ENCODE peak calls at places on chromosomes 13 and 19, in four cellular contexts. P is CD8-positive, alpha-beta memory T cell; Y is psoas muscle; G is trophoblast cell. I is an unnamed sample.

GRCh38 chr13:48710160-48710559 is 56.4 kb downstream of the CYSLTR2 start:
- DNase-seq in P (no peak), Y (no peak), G (no peak), I (no peak)

GRCh38 chr13:101709952-101710351 is 257.5 kb downstream of the ITGBL1 start:
- DNase-seq in Y (no peak), G (no peak), P (no peak), I (no peak)

GRCh38 chr13:20006206-20006605 is 47.7 kb downstream of the ZMYM2 start:
- DNase-seq in Y (no peak), G (no peak), P (no peak), I (no peak)

GRCh38 chr13:114145722-114146121 is 13.3 kb upstream of the RASA3 start:
- DNase-seq in P (no peak), G (no peak), Y (no peak), I (no peak)

GRCh38 chr19:31678421-31678820 is 329.2 kb upstream of the TSHZ3 start:
- DNase-seq in G (no peak), Y (no peak), P (no peak), I (no peak)

GRCh38 chr13:100234006-100234405 is 145.1 kb downstream of the PCCA start:
- DNase-seq in G (no peak), Y (no peak), P (no peak), I (no peak)

GRCh38 chr19:3633559-3633988 is 7.0 kb upstream of the CACTIN start:
- DNase-seq in G (no peak), Y (no peak), P (no peak), I (no peak)

GRCh38 chr19:35715981-35716734 is 1.6 kb upstream of the KMT2B start:
- DNase-seq in P (no peak), Y (peak; percentile 81), G (peak; percentile 48), I (no peak)

GRCh38 chr19:17948967-17949930 is 16.4 kb downstream of the CCDC124 start:
- DNase-seq in P (no peak), Y (no peak), G (no peak), I (peak; percentile 94)

GRCh38 chr19:38583219-38583984 is 34.4 kb downstream of the MAP4K1 start:
- DNase-seq in G (no peak), Y (no peak), P (no peak), I (no peak)

GRCh38 chr19:42078538-42079275 is 2.7 kb downstream of the ZNF574 start:
- DNase-seq in G (no peak), P (no peak), Y (peak; percentile 20), I (no peak)

GRCh38 chr19:29694669-29695627 is 20.1 kb downstream of the C19orf12 start:
- DNase-seq in G (peak; percentile 78), Y (peak; percentile 95), P (peak; percentile 75), I (peak; percentile 83)

GRCh38 chr19:38455031-38455430 is 21.5 kb downstream of the RYR1 start:
- DNase-seq in G (no peak), P (no peak), Y (no peak), I (no peak)

GRCh38 chr19:18475004-18475453 is 37.1 kb upstream of the ISYNA1 start:
- DNase-seq in G (no peak), Y (no peak), P (peak; percentile 35), I (no peak)

GRCh38 chr19:17966497-17967257 is at the start of gene KCNN1:
- DNase-seq in P (no peak), Y (no peak), G (no peak), I (no peak)

GRCh38 chr19:46043519-46043918 is 2.7 kb upstream of the IGFL4 start:
- DNase-seq in G (no peak), Y (no peak), P (no peak), I (no peak)

GRCh38 chr19:16571283-16571682 is 932 bp downstream of the SLC35E1 start:
- DNase-seq in P (no peak), Y (no peak), G (no peak), I (no peak)

GRCh38 chr13:23617551-23618014 is 47.4 kb downstream of the TNFRSF19 start:
- DNase-seq in G (no peak), P (no peak), Y (no peak), I (peak; percentile 51)

GRCh38 chr19:40550951-40551350 is 25.7 kb upstream of the SHKBP1 start:
- DNase-seq in P (no peak), Y (no peak), G (no peak), I (no peak)

GRCh38 chr19:45097450-45097775 is 4.4 kb downstream of the PPP1R37 start:
- DNase-seq in Y (no peak), P (no peak), G (no peak), I (no peak)

GRCh38 chr13:51729853-51730553 is 74.0 kb downstream of the DHRS12 start:
- DNase-seq in G (peak; percentile 44), P (no peak), Y (peak; percentile 74), I (no peak)

GRCh38 chr19:18857223-18857622 is 25.5 kb downstream of the UPF1 start:
- DNase-seq in Y (no peak), G (no peak), P (no peak), I (no peak)

GRCh38 chr13:73984949-73985691 is 149.1 kb downstream of the KLF12 start:
- DNase-seq in Y (no peak), P (peak; percentile 5), G (no peak), I (no peak)

GRCh38 chr13:51998723-51999471 is 12.4 kb downstream of the ATP7B start:
- DNase-seq in P (no peak), Y (no peak), G (peak; percentile 55), I (peak; percentile 12)

GRCh38 chr13:49374585-49375290 is 69.1 kb downstream of the CAB39L start:
- DNase-seq in G (peak; percentile 2), Y (no peak), P (no peak), I (no peak)

GRCh38 chr19:16756649-16757048 is 37.0 kb downstream of the NWD1 start:
- DNase-seq in Y (no peak), G (no peak), P (no peak), I (no peak)

GRCh38 chr13:108496364-108497215 is 132.8 kb upstream of the MYO16 start:
- DNase-seq in G (no peak), P (no peak), Y (no peak), I (no peak)
- H3K27me3 ChIP-seq in G (peaks cover 32% of the 10 kb centered on the region), P (no peaks in the 10 kb centered on the region), Y (peaks cover 31% of the 10 kb centered on the region), I (peaks cover 72% of the 10 kb centered on the region)

GRCh38 chr13:25502551-25502950 is 130.8 kb downstream of the ATP8A2 start:
- DNase-seq in P (no peak), Y (no peak), G (no peak), I (no peak)
- H3K27me3 ChIP-seq in P (no peaks in the 10 kb centered on the region), Y (no peaks in the 10 kb centered on the region), G (no peaks in the 10 kb centered on the region), I (no peaks in the 10 kb centered on the region)

GRCh38 chr13:28412981-28413380 is 81.9 kb downstream of the FLT1 start:
- DNase-seq in P (no peak), Y (peak; percentile 46), G (no peak), I (no peak)
- H3K27me3 ChIP-seq in P (no peaks in the 10 kb centered on the region), Y (no peaks in the 10 kb centered on the region), G (no peaks in the 10 kb centered on the region), I (no peaks in the 10 kb centered on the region)

GRCh38 chr13:38135590-38135989 is 214.1 kb upstream of the UFM1 start:
- DNase-seq in G (no peak), Y (no peak), P (no peak), I (no peak)
- H3K27me3 ChIP-seq in G (no peaks in the 10 kb centered on the region), Y (no peaks in the 10 kb centered on the region), P (no peaks in the 10 kb centered on the region), I (no peaks in the 10 kb centered on the region)

GRCh38 chr13:26048745-26049144 is 3.1 kb downstream of the SHISA2 start:
- DNase-seq in G (no peak), P (no peak), Y (no peak), I (no peak)

GRCh38 chr13:26051231-26052135 is at the start of gene SHISA2:
- DNase-seq in G (no peak), Y (peak; percentile 64), P (peak; percentile 8), I (peak; percentile 87)

GRCh38 chr13:26050568-26051230 is 1.1 kb downstream of the SHISA2 start:
- DNase-seq in P (no peak), Y (peak; percentile 75), G (no peak), I (peak; percentile 91)

GRCh38 chr13:26052136-26052736 is 420 bp upstream of the SHISA2 start:
- DNase-seq in Y (no peak), P (no peak), G (no peak), I (peak; percentile 41)

GRCh38 chr13:26053418-26053980 is 1.7 kb upstream of the SHISA2 start:
- DNase-seq in Y (no peak), G (no peak), P (no peak), I (no peak)
- H3K27me3 ChIP-seq in Y (peaks cover 14% of the 10 kb centered on the region), G (peaks cover 28% of the 10 kb centered on the region), P (peaks cover 16% of the 10 kb centered on the region), I (peaks cover 24% of the 10 kb centered on the region)

GRCh38 chr19:50322931-50323781 is 6.0 kb downstream of the KCNC3 start:
- DNase-seq in Y (peak; percentile 37), P (no peak), G (no peak), I (no peak)

GRCh38 chr19:50324331-50324730 is 4.8 kb downstream of the KCNC3 start:
- DNase-seq in G (no peak), P (no peak), Y (peak; percentile 34), I (no peak)

GRCh38 chr19:50325310-50326100 is 3.7 kb downstream of the KCNC3 start:
- DNase-seq in Y (peak; percentile 79), G (peak; percentile 54), P (peak; percentile 54), I (peak; percentile 93)

GRCh38 chr19:50322234-50322633 is 6.9 kb downstream of the KCNC3 start:
- DNase-seq in Y (peak; percentile 12), P (no peak), G (no peak), I (no peak)

GRCh38 chr19:50323782-50324133 is 5.4 kb downstream of the KCNC3 start:
- DNase-seq in Y (no peak), P (no peak), G (no peak), I (no peak)
- H3K27me3 ChIP-seq in Y (peaks cover 7% of the 10 kb centered on the region), P (peaks cover 21% of the 10 kb centered on the region), G (no peaks in the 10 kb centered on the region), I (no peaks in the 10 kb centered on the region)

DNA sequence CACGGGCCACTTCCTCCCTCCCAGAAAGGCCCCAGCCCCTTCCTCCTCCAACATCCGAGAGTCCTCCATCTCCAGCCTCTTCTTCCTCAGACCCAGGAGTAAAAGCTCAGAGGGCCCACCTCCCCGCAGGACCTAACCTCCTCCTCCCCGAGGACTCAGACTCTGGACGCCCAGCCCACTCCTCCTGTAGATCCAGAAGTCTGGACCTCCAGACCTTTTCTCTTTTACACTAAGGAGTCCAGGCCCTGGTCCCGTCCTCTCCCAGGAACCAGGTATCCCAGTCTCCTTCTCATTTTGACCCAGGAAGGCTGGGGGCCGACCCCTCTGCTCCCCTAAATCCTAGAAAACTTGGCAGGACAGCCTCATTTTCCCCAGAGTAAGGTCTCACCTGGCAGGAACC is 1.9 kb upstream of the KLK8 start:
- DNase-seq in G (no peak), Y (no peak), P (no peak), I (no peak)
- H3K27me3 ChIP-seq in G (no peaks in the 10 kb centered on the region), Y (peaks cover 12% of the 10 kb centered on the region), P (peaks cover 4% of the 10 kb centered on the region), I (peaks cover 90% of the 10 kb centered on the region)

GRCh38 chr19:8460516-8461298 is 15.9 kb downstream of the HNRNPM start:
- DNase-seq in Y (no peak), P (no peak), G (no peak), I (no peak)
- H3K27me3 ChIP-seq in Y (no peaks in the 10 kb centered on the region), P (no peaks in the 10 kb centered on the region), G (no peaks in the 10 kb centered on the region), I (no peaks in the 10 kb centered on the region)